ENCODE peak calls at places on chromosomes 1 and 21, in six cellular contexts. D is cardiac muscle cell, E is foreskin keratinocyte, S is RWPE1, A is left ventricle myocardium inferior, F is HL-60. P is an unnamed sample.
A peak's percentile ranks its signal among the peaks of the same experiment; 100 is the strongest.

GRCh38 chr1:7373936-7374760 is 396.9 kb upstream of the VAMP3 start:
- DNase-seq in D (peak; percentile 3), E (peak; percentile 18), S (no peak), A (no peak), F (no peak), P (no peak)

GRCh38 chr1:175801979-175802378 is 58.6 kb upstream of the TNR start:
- DNase-seq in D (no peak), E (no peak), S (no peak), A (no peak), F (no peak), P (no peak)

GRCh38 chr1:245336149-245336983 is 181.6 kb downstream of the KIF26B start:
- DNase-seq in D (no peak), E (peak; percentile 62), S (peak; percentile 51), A (no peak), F (no peak), P (no peak)

GRCh38 chr1:6868371-6869001 is 83.2 kb downstream of the CAMTA1 start:
- DNase-seq in D (no peak), E (no peak), S (no peak), A (no peak), F (no peak), P (no peak)

GRCh38 chr1:109490029-109490933 is 3.6 kb upstream of the CYB561D1 start:
- DNase-seq in D (peak; percentile 77), E (no peak), S (peak; percentile 59), A (peak; percentile 62), F (no peak), P (no peak)

GRCh38 chr1:234545512-234546386 is 64.2 kb downstream of the IRF2BP2 start:
- DNase-seq in D (no peak), E (no peak), S (no peak), A (no peak), F (no peak), P (no peak)

GRCh38 chr1:117678246-117678977 is 72.6 kb downstream of the TENT5C start:
- DNase-seq in D (no peak), E (no peak), S (no peak), A (peak; percentile 53), F (no peak), P (no peak)

GRCh38 chr1:1243807-1244191 is 2.7 kb downstream of the C1QTNF12 start:
- DNase-seq in D (no peak), E (no peak), S (no peak), A (no peak), F (no peak), P (no peak)

GRCh38 chr1:22709227-22709626 is 1.4 kb upstream of the EPHB2 start:
- DNase-seq in D (no peak), E (no peak), S (no peak), A (no peak), F (no peak), P (no peak)

GRCh38 chr21:31713973-31714740 is 17.8 kb downstream of the SCAF4 start:
- DNase-seq in D (no peak), E (no peak), S (no peak), A (no peak), F (no peak), P (no peak)

GRCh38 chr1:56925193-56925592 is 40.6 kb downstream of the C8B start:
- DNase-seq in D (no peak), E (no peak), S (no peak), A (no peak), F (no peak), P (no peak)

GRCh38 chr1:20903452-20903851 is 116.3 kb upstream of the HP1BP3 start:
- DNase-seq in D (peak; percentile 11), E (peak; percentile 9), S (peak; percentile 9), A (no peak), F (no peak), P (no peak)

GRCh38 chr1:208714356-208714755 is 470.2 kb upstream of the PLXNA2 start:
- DNase-seq in D (no peak), E (no peak), S (no peak), A (no peak), F (no peak), P (no peak)

GRCh38 chr1:7220007-7220406 is 434.8 kb downstream of the CAMTA1 start:
- DNase-seq in D (no peak), E (no peak), S (no peak), A (no peak), F (no peak), P (no peak)

GRCh38 chr1:83028467-83028866 is 970.5 kb downstream of the TTLL7 start:
- DNase-seq in D (no peak), E (no peak), S (no peak), A (no peak), F (no peak), P (no peak)

GRCh38 chr1:177969825-177970371 is at the start of gene SEC16B:
- DNase-seq in D (no peak), E (no peak), S (no peak), A (no peak), F (peak; percentile 4), P (no peak)

GRCh38 chr1:15684468-15685283 is 556 bp downstream of the PLEKHM2 start:
- DNase-seq in D (peak; percentile 15), E (no peak), S (peak; percentile 36), A (peak; percentile 42), F (no peak), P (no peak)

GRCh38 chr1:30929135-30929889 is 20.8 kb upstream of the SDC3 start:
- DNase-seq in D (peak; percentile 61), E (no peak), S (peak; percentile 48), A (no peak), F (no peak), P (no peak)

GRCh38 chr1:86854352-86854751 is 59.6 kb downstream of the SELENOF start:
- DNase-seq in D (no peak), E (no peak), S (no peak), A (no peak), F (no peak), P (no peak)

GRCh38 chr1:70910013-70910412 is 137.6 kb downstream of the PTGER3 start:
- DNase-seq in D (no peak), E (no peak), S (no peak), A (no peak), F (no peak), P (no peak)

GRCh38 chr1:70911861-70912260 is 135.8 kb downstream of the PTGER3 start:
- DNase-seq in D (no peak), E (no peak), S (no peak), A (no peak), F (no peak), P (no peak)

GRCh38 chr1:70907563-70908310 is 139.9 kb downstream of the PTGER3 start:
- DNase-seq in D (no peak), E (no peak), S (no peak), A (no peak), F (no peak), P (no peak)

GRCh38 chr1:70906790-70907189 is 140.8 kb downstream of the PTGER3 start:
- DNase-seq in D (no peak), E (no peak), S (no peak), A (no peak), F (no peak), P (no peak)

DNA sequence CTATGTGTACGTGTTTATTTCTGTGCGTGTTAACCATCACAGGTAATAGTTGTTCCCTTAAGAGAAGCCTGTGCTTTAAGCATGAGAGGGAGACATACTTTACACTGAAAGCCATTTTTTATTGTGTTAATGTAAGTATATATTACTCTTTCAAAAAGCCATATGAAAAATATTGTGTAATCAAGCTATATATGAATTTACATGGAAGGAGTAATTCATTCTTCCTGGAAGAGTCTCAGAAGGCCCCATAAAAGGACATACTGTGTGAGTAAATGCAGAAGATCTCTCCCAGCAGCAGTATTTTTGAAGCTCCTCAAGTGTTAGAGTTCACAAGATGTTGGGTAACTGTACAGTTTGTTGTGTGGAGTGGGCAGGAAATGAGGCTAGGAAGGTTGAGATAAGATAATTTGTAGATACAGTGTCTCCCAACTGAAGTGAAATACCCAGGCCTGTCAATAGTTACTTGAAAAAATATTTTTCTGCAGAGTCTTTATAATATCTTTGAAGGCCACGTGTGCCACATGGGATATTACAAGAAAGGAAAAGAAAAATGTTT is 138.3 kb downstream of the PTGER3 start:
- DNase-seq in D (no peak), E (no peak), S (no peak), A (no peak), F (no peak), P (no peak)
- H3K27ac ChIP-seq in D (no peak overlapping the region), E (no peak overlapping the region), S (no peak overlapping the region), A (no peak overlapping the region), F (no peak overlapping the region), P (no peak overlapping the region)

DNA sequence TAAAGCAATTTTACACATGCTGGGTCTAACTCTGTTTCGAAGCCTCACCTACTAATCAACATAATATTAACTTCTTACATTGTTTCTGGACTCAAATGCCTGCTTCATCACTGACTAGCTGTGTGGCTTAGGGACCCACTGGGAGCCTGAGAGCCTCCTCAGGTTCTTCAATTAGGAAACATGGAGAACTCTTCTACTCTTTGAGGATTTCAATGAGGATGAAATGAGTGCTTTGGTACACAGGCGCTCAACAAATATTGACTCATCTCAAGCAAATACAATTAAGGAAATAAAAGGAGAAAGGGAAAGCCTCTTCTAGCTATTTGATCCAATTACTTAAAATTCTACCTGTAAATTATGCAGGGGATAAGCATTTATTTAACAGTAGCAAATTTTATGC is 84.4 kb upstream of the JAK1 start:
- DNase-seq in D (no peak), E (no peak), S (no peak), A (no peak), F (no peak), P (no peak)
- H3K27ac ChIP-seq in D (no peak overlapping the region), E (no peak overlapping the region), S (no peak overlapping the region), A (no peak overlapping the region), F (no peak overlapping the region), P (no peak overlapping the region)

GRCh38 chr1:44413740-44414139 is 8.7 kb downstream of the RNF220 start:
- DNase-seq in D (no peak), E (no peak), S (no peak), A (no peak), F (no peak), P (no peak)

GRCh38 chr1:44416408-44416807 is 11.4 kb downstream of the RNF220 start:
- DNase-seq in D (no peak), E (no peak), S (no peak), A (no peak), F (no peak), P (no peak)

GRCh38 chr1:44420535-44420934 is 15.5 kb downstream of the RNF220 start:
- DNase-seq in D (no peak), E (no peak), S (no peak), A (no peak), F (no peak), P (no peak)

GRCh38 chr1:44418022-44418673 is 13.1 kb downstream of the RNF220 start:
- DNase-seq in D (no peak), E (no peak), S (no peak), A (no peak), F (no peak), P (no peak)

DNA sequence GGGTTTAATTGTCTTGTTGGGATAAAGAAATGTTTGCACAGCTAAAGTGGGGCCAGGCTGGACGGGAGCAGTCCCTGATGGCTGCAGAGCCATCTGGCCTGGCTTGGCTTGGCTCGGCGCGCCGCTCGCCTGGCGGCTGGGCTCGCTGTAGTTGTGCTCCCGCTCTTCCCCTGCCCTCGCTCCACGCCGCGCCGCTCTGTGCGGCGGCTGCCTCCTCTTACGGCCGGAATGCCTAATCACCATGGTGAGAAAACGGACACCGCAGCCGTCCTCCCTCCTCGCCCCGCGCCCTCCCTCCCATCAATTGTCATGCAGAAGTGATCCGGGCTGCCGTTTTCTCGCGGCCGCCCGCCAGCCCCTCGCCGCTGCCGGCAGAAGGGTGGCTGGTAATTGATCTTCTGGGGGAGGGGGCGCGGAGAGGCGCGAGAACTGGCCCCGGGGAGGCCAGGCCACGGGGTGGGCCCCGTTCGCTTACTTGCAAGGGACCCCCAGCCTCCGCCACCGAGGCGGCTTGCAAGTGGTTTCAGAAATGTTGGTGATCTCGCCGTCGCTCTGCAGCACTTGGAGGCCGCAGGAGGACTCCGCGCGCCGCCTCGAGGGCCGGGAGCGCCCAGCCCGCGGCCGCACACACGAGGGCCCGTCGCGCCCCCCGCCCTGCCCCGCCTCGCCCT is 12.4 kb downstream of the RNF220 start:
- DNase-seq in D (peak; percentile 48), E (no peak), S (no peak), A (peak; percentile 40), F (no peak), P (no peak)
- H3K27ac ChIP-seq in D (no peak overlapping the region), E (no peak overlapping the region), S (no peak overlapping the region), A (peak overlapping the region; percentile 41), F (no peak overlapping the region), P (no peak overlapping the region)

GRCh38 chr1:121544500-121544899 is 359.7 kb downstream of the SRGAP2C start:
- DNase-seq in D (no peak), E (no peak), S (no peak), A (no peak), F (no peak), P (no peak)
- H3K27ac ChIP-seq in D (no peak overlapping the region), E (no peak overlapping the region), S (no peak overlapping the region), A (no peak overlapping the region), F (no peak overlapping the region), P (peak overlapping the region; percentile 30)